ENCODE peak calls at places on chromosomes 6 and 20, in five cellular contexts. G, X, U, M and D are unnamed samples.

GRCh38 chr6:5323979-5324378 is 62.7 kb downstream of the FARS2 start:
- DNase-seq in G (no peak), X (no peak), U (no peak), M (no peak), D (no peak)

GRCh38 chr6:32969685-32970412 is 1.5 kb downstream of the BRD2 start:
- DNase-seq in G (peak; percentile 86), X (peak; percentile 87), U (peak; percentile 91), M (peak; percentile 86), D (peak; percentile 38)

GRCh38 chr6:14550817-14551216 is 433.2 kb downstream of the CD83 start:
- DNase-seq in G (no peak), X (no peak), U (no peak), M (peak; percentile 51), D (no peak)

GRCh38 chr6:135269399-135270005 is 88.4 kb downstream of the MYB start:
- DNase-seq in G (no peak), X (no peak), U (no peak), M (no peak), D (no peak)

GRCh38 chr20:19830351-19830750 is 72.3 kb downstream of the RIN2 start:
- DNase-seq in G (no peak), X (no peak), U (no peak), M (no peak), D (no peak)

GRCh38 chr20:46341374-46342044 is 33.2 kb upstream of the CDH22 start:
- DNase-seq in G (no peak), X (no peak), U (no peak), M (no peak), D (no peak)

GRCh38 chr6:109925060-109925459 is 53.1 kb upstream of the GPR6 start:
- DNase-seq in G (no peak), X (no peak), U (no peak), M (no peak), D (no peak)

GRCh38 chr6:149140137-149140909 is 177.2 kb upstream of the TAB2 start:
- DNase-seq in G (peak; percentile 68), X (peak; percentile 54), U (peak; percentile 85), M (no peak), D (peak; percentile 35)

GRCh38 chr6:101608724-101609123 is 215.2 kb downstream of the GRIK2 start:
- DNase-seq in G (no peak), X (no peak), U (no peak), M (no peak), D (no peak)

DNA sequence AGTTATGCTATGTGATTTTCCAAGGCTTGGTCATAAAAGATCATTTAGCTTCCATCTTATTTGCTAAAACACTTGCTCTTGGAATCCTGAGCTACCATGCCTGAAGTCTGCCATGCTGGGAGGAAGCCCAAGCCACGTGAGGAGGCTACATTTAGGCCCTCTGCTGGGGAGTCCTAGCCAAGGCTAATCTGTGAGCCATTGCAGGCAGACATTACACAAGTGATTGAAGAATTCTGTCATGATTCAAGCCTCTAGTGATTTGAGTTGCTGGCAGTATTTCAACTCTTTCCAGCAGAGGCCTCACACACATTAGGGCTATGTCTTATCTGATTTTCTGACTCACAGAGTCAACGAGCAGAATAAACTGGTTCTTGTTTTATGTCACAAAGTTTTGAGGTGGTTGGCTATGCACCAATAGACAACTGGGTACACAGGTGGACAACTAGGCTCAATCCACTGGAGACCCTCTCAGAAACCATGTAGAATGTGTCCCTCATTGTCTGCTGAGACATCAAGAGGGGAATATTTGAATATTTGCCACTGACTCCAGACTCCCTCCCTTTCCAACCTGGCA is 227.2 kb upstream of the SULF2 start:
- DNase-seq in G (no peak), X (no peak), U (no peak), M (no peak), D (no peak)
- TF ChIP-seq CTCF in G (no peak), X (no peak), U (no peak), M (no peak), D (no peak)

GRCh38 chr6:129673758-129674157 is 36.2 kb downstream of the ARHGAP18 start:
- DNase-seq in G (no peak), X (no peak), U (no peak), M (no peak), D (no peak)

GRCh38 chr6:129672345-129672691 is 37.7 kb downstream of the ARHGAP18 start:
- DNase-seq in G (no peak), X (no peak), U (no peak), M (no peak), D (no peak)

GRCh38 chr6:129670634-129671033 is 39.3 kb downstream of the ARHGAP18 start:
- DNase-seq in G (no peak), X (no peak), U (no peak), M (no peak), D (no peak)

GRCh38 chr6:129672883-129673631 is 36.9 kb downstream of the ARHGAP18 start:
- DNase-seq in G (peak; percentile 54), X (no peak), U (peak; percentile 84), M (no peak), D (peak; percentile 35)

GRCh38 chr6:129671442-129672344 is 38.3 kb downstream of the ARHGAP18 start:
- DNase-seq in G (peak; percentile 65), X (no peak), U (peak; percentile 92), M (peak; percentile 67), D (peak; percentile 58)
- TF ChIP-seq CTCF in G (peak; percentile 62), X (peak; percentile 38), U (peak; percentile 56), M (no peak), D (peak; percentile 19)

GRCh38 chr6:8274240-8274639 is 161.1 kb downstream of the SLC35B3 start:
- DNase-seq in G (no peak), X (no peak), U (no peak), M (no peak), D (no peak)
- TF ChIP-seq CTCF in G (no peak), X (no peak), U (no peak), M (no peak), D (no peak)

DNA sequence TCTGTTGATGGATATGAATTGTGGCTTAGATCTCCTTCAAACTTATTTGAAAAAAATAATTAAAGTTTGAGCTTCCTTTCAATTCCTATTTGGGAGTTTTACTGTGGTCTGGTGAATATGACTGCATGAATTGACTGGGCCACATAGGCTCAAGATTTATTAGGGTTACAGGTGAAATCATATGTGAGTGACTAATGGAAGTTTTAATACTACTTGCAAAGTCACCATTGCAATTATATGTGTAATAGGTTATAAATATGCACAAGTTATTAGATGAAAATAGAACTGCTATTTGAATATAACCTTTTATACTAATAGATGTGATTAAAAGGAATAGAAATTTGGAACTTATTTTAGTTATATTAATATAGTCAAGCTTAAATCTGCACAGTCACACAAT is 712.1 kb upstream of the MMS22L start:
- DNase-seq in G (no peak), X (no peak), U (no peak), M (no peak), D (no peak)
- TF ChIP-seq CTCF in G (no peak), X (no peak), U (no peak), M (no peak), D (no peak)

GRCh38 chr20:62377064-62377461 is 9.8 kb upstream of the RPS21 start:
- DNase-seq in G (no peak), X (no peak), U (no peak), M (no peak), D (no peak)

GRCh38 chr20:62378215-62378614 is 8.7 kb upstream of the RPS21 start:
- DNase-seq in G (no peak), X (no peak), U (no peak), M (no peak), D (no peak)

GRCh38 chr20:62377615-62378085 is 9.3 kb upstream of the RPS21 start:
- DNase-seq in G (no peak), X (no peak), U (no peak), M (no peak), D (no peak)

GRCh38 chr20:62374431-62375152 is 7.5 kb upstream of the LAMA5 start:
- DNase-seq in G (no peak), X (no peak), U (no peak), M (no peak), D (no peak)

DNA sequence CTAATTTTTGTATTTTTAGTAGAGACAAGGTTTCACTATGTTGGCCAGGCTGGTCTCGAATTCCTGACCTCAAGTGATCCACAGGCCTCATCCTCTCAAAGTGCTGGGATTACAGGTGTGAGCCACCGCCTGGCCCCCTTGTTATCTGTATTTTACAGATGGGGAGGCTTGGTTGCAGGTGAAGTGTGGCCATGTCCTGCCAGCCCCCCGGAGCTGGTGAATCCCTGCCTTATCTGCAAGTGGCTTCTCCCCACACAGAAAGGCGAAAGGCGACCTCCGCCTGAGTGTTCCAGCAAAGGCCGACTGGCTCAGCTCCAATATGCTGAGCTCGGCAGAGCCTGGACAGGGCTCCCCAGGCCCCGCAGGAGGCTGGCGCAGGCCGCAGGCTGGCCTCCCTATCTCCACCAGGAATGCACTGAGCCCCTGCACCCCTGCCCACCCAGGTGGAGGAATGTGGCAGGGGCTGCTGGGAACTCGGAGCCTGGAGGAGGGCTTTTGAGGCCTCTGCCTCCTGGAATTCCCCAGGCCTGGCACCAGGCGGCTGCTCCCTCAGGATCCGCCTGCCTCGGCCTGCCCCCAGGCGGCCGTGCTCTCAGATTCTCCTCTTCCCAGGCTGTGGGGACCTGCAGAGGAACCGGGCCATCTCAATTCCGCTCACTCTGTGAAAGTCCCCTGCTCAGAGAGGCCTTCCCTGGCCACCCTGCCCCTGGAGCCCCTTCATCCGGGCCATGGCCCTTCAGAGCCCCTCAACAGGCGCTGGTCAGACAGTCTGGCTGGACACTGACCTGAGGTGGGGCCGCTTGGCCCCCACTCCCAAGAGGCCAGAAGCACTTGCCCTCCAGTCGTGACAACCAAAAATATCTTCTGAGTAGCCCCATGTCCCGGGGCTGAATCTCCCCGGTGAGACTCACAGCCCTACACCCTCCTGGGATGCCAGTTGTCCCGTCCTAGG is 9.3 kb upstream of the LAMA5 start:
- DNase-seq in G (no peak), X (no peak), U (no peak), M (peak; percentile 78), D (no peak)
- TF ChIP-seq CTCF in G (no peak), X (peak; percentile 52), U (no peak), M (no peak), D (no peak)